ENCODE peak calls at places on chromosome 16, in nine cellular contexts. Y, C, H, Z, K, V, N, U and L are unnamed samples.

GRCh38 chr16:56310685-56311084 is 114.7 kb downstream of the AMFR start:
- DNase-seq in Y (no peak), C (no peak), H (no peak), Z (no peak), K (no peak), V (no peak), N (no peak), U (no peak), L (no peak)

GRCh38 chr16:65644821-65645220 is 523.0 kb upstream of the CDH11 start:
- DNase-seq in Y (no peak), C (no peak), H (no peak), Z (no peak), K (no peak), V (no peak), N (no peak), U (peak), L (no peak)

GRCh38 chr16:81697886-81698635 is 81.0 kb upstream of the PLCG2 start:
- DNase-seq in Y (peak), C (no peak), H (no peak), Z (peak), K (no peak), V (peak), N (no peak), U (no peak), L (no peak)

GRCh38 chr16:19140392-19140791 is 26.6 kb downstream of the ITPRIPL2 start:
- DNase-seq in Y (no peak), C (no peak), H (no peak), Z (no peak), K (no peak), V (no peak), N (no peak), U (no peak), L (no peak)

GRCh38 chr16:30380801-30381208 is 1.6 kb downstream of the SEPTIN1 start:
- DNase-seq in Y (no peak), C (peak), H (no peak), Z (no peak), K (no peak), V (no peak), N (no peak), U (peak), L (no peak)

GRCh38 chr16:31148896-31149295 is 970 bp downstream of the PRSS36 start:
- DNase-seq in Y (no peak), C (no peak), H (no peak), Z (no peak), K (no peak), V (no peak), N (no peak), U (no peak), L (no peak)

GRCh38 chr16:2712546-2712945 is 7.5 kb downstream of the PRSS27 start:
- DNase-seq in Y (no peak), C (no peak), H (no peak), Z (no peak), K (no peak), V (no peak), N (no peak), U (no peak), L (no peak)

GRCh38 chr16:16083421-16084156 is 134.2 kb downstream of the ABCC1 start:
- DNase-seq in Y (no peak), C (no peak), H (peak), Z (no peak), K (peak), V (no peak), N (no peak), U (no peak), L (no peak)

GRCh38 chr16:4868046-4868445 is 20.8 kb downstream of the UBN1 start:
- DNase-seq in Y (no peak), C (no peak), H (no peak), Z (no peak), K (no peak), V (no peak), N (no peak), U (no peak), L (no peak)

GRCh38 chr16:83447560-83447959 is 360.2 kb upstream of the HSBP1 start:
- DNase-seq in Y (no peak), C (no peak), H (no peak), Z (no peak), K (no peak), V (no peak), N (no peak), U (no peak), L (no peak)

GRCh38 chr16:22948603-22949368 is 134.8 kb downstream of the HS3ST2 start:
- DNase-seq in Y (peak), C (peak), H (peak), Z (peak), K (peak), V (peak), N (peak), U (peak), L (peak)

GRCh38 chr16:81601008-81601428 is 156.4 kb downstream of the CMIP start:
- DNase-seq in Y (peak), C (no peak), H (peak), Z (no peak), K (peak), V (no peak), N (no peak), U (no peak), L (no peak)

GRCh38 chr16:19817875-19818274 is 66.8 kb downstream of the GPRC5B start:
- DNase-seq in Y (no peak), C (no peak), H (no peak), Z (no peak), K (no peak), V (no peak), N (no peak), U (no peak), L (no peak)

GRCh38 chr16:23316634-23317265 is 14.6 kb downstream of the SCNN1B start:
- DNase-seq in Y (no peak), C (no peak), H (no peak), Z (no peak), K (no peak), V (no peak), N (no peak), U (no peak), L (no peak)

GRCh38 chr16:68086336-68086821 is 1.2 kb downstream of the NFATC3 start:
- DNase-seq in Y (peak), C (no peak), H (peak), Z (no peak), K (peak), V (no peak), N (no peak), U (no peak), L (no peak)

GRCh38 chr16:80300876-80301275 is 239.9 kb upstream of the DYNLRB2 start:
- DNase-seq in Y (no peak), C (no peak), H (no peak), Z (no peak), K (no peak), V (no peak), N (no peak), U (no peak), L (no peak)

GRCh38 chr16:68144008-68144407 is 58.8 kb downstream of the NFATC3 start:
- DNase-seq in Y (no peak), C (no peak), H (no peak), Z (no peak), K (no peak), V (no peak), N (no peak), U (no peak), L (no peak)

GRCh38 chr16:30761427-30761927 is 385 bp downstream of the CFAP119 start:
- DNase-seq in Y (no peak), C (no peak), H (no peak), Z (peak), K (peak), V (peak), N (peak), U (peak), L (peak)

GRCh38 chr16:68448360-68448970 is at the start of gene SMPD3:
- DNase-seq in Y (peak), C (peak), H (peak), Z (peak), K (peak), V (peak), N (peak), U (peak), L (peak)

GRCh38 chr16:81838794-81839193 is 59.7 kb downstream of the PLCG2 start:
- DNase-seq in Y (no peak), C (no peak), H (no peak), Z (no peak), K (peak), V (no peak), N (no peak), U (no peak), L (no peak)

GRCh38 chr16:10971560-10971961 is 27.2 kb downstream of the CLEC16A start:
- DNase-seq in Y (peak), C (no peak), H (peak), Z (no peak), K (peak), V (peak), N (no peak), U (peak), L (peak)

GRCh38 chr16:26530584-26531289 is 536.0 kb upstream of the C16orf82 start:
- DNase-seq in Y (no peak), C (no peak), H (no peak), Z (no peak), K (no peak), V (no peak), N (no peak), U (no peak), L (no peak)

GRCh38 chr16:586047-586644 is 3.7 kb upstream of the RAB40C start:
- DNase-seq in Y (no peak), C (no peak), H (no peak), Z (no peak), K (no peak), V (no peak), N (no peak), U (no peak), L (no peak)

GRCh38 chr16:425740-426114 is 278 bp downstream of the RAB11FIP3 start:
- DNase-seq in Y (no peak), C (no peak), H (no peak), Z (no peak), K (peak), V (no peak), N (no peak), U (no peak), L (no peak)

GRCh38 chr16:81127051-81127450 is 30.9 kb upstream of the GCSH start:
- DNase-seq in Y (no peak), C (no peak), H (no peak), Z (no peak), K (peak), V (no peak), N (no peak), U (peak), L (no peak)

GRCh38 chr16:1332618-1333148 is 762 bp upstream of the BAIAP3 start:
- DNase-seq in Y (no peak), C (no peak), H (no peak), Z (no peak), K (no peak), V (no peak), N (no peak), U (no peak), L (no peak)

GRCh38 chr16:84741351-84741791 is 41.6 kb downstream of the USP10 start:
- DNase-seq in Y (peak), C (no peak), H (no peak), Z (no peak), K (no peak), V (no peak), N (no peak), U (no peak), L (no peak)

GRCh38 chr16:51888021-51888420 is 658.9 kb downstream of the TOX3 start:
- DNase-seq in Y (no peak), C (no peak), H (peak), Z (no peak), K (peak), V (no peak), N (no peak), U (no peak), L (no peak)

GRCh38 chr16:70706948-70707465 is 21.2 kb upstream of the MTSS2 start:
- DNase-seq in Y (no peak), C (no peak), H (peak), Z (no peak), K (peak), V (no peak), N (no peak), U (no peak), L (no peak)

GRCh38 chr16:8859913-8860881 is 8.6 kb downstream of the CARHSP1 start:
- DNase-seq in Y (no peak), C (peak), H (no peak), Z (no peak), K (no peak), V (no peak), N (no peak), U (no peak), L (no peak)

GRCh38 chr16:48959204-48959603 is 322.4 kb downstream of the CBLN1 start:
- DNase-seq in Y (no peak), C (no peak), H (no peak), Z (no peak), K (peak), V (no peak), N (no peak), U (peak), L (no peak)

GRCh38 chr16:67428146-67428731 is 2.7 kb upstream of the HSD11B2 start:
- DNase-seq in Y (peak), C (peak), H (peak), Z (peak), K (peak), V (peak), N (peak), U (peak), L (peak)